ENCODE peak calls at places on chromosomes 1 and 21, in seven cellular contexts. B, F, A, U, W, H and M are unnamed samples. For H3K27me3, the result is how much of the 10 kb centered on the place peaks cover.

GRCh38 chr1:6040444-6040843 is 5.2 kb upstream of the KCNAB2 start:
- DNase-seq in B (no peak), F (no peak), A (no peak), U (peak), W (no peak), H (no peak), M (no peak)

GRCh38 chr1:246198141-246198820 is 308.8 kb downstream of the SMYD3 start:
- DNase-seq in B (no peak), F (no peak), A (no peak), U (no peak), W (no peak), H (no peak), M (no peak)

GRCh38 chr1:218796773-218797172 is 376.9 kb upstream of the LYPLAL1 start:
- DNase-seq in B (no peak), F (no peak), A (no peak), U (no peak), W (no peak), H (no peak), M (no peak)

GRCh38 chr1:209876091-209876800 is 48.5 kb downstream of the UTP25 start:
- DNase-seq in B (no peak), F (no peak), A (no peak), U (no peak), W (no peak), H (no peak), M (no peak)

GRCh38 chr1:65965112-65965511 is 172.4 kb downstream of the PDE4B start:
- DNase-seq in B (no peak), F (no peak), A (no peak), U (no peak), W (no peak), H (no peak), M (no peak)

GRCh38 chr1:232084584-232085223 is 458.1 kb downstream of the DISC1 start:
- DNase-seq in B (no peak), F (peak), A (no peak), U (no peak), W (no peak), H (no peak), M (peak)

GRCh38 chr21:45979651-45980050 is 1.9 kb upstream of the COL6A1 start:
- DNase-seq in B (no peak), F (no peak), A (no peak), U (peak), W (no peak), H (no peak), M (no peak)

GRCh38 chr1:200154069-200154767 is 126.7 kb downstream of the NR5A2 start:
- DNase-seq in B (no peak), F (peak), A (peak), U (no peak), W (no peak), H (no peak), M (peak)

GRCh38 chr1:84996846-84997666 is at the start of gene MCOLN2:
- DNase-seq in B (peak), F (peak), A (no peak), U (peak), W (no peak), H (no peak), M (peak)

GRCh38 chr21:39604951-39605350 is 7.8 kb upstream of the B3GALT5 start:
- DNase-seq in B (no peak), F (no peak), A (no peak), U (no peak), W (no peak), H (no peak), M (no peak)

GRCh38 chr1:221437171-221437570 is 304.7 kb downstream of the DUSP10 start:
- DNase-seq in B (no peak), F (peak), A (no peak), U (no peak), W (no peak), H (no peak), M (no peak)

GRCh38 chr1:24897263-24898151 is 32.6 kb downstream of the RUNX3 start:
- DNase-seq in B (no peak), F (no peak), A (no peak), U (no peak), W (no peak), H (no peak), M (no peak)

GRCh38 chr1:98898901-98899300 is 105.8 kb downstream of the PLPPR5 start:
- DNase-seq in B (no peak), F (no peak), A (no peak), U (no peak), W (no peak), H (no peak), M (no peak)

GRCh38 chr1:6127587-6128163 is 52.4 kb downstream of the CHD5 start:
- DNase-seq in B (peak), F (peak), A (no peak), U (peak), W (no peak), H (peak), M (peak)

GRCh38 chr1:173082913-173083312 is 32.2 kb upstream of the TNFSF18 start:
- DNase-seq in B (no peak), F (no peak), A (no peak), U (no peak), W (no peak), H (no peak), M (no peak)

GRCh38 chr1:68231627-68232303 is 558 bp downstream of the WLS start:
- DNase-seq in B (peak), F (peak), A (no peak), U (no peak), W (peak), H (peak), M (no peak)

GRCh38 chr21:41171210-41171609 is 3.2 kb downstream of the BACE2 start:
- DNase-seq in B (no peak), F (no peak), A (no peak), U (peak), W (no peak), H (no peak), M (peak)

GRCh38 chr1:62012821-62013220 is 181.8 kb upstream of the L1TD1 start:
- DNase-seq in B (no peak), F (no peak), A (no peak), U (no peak), W (no peak), H (peak), M (no peak)

GRCh38 chr1:61343623-61344257 is 261.4 kb downstream of the NFIA start:
- DNase-seq in B (no peak), F (no peak), A (no peak), U (no peak), W (no peak), H (no peak), M (no peak)

GRCh38 chr1:91900538-91900937 is 14.6 kb upstream of the TGFBR3 start:
- DNase-seq in B (peak), F (peak), A (no peak), U (no peak), W (peak), H (no peak), M (peak)

GRCh38 chr1:39694026-39694425 is 2.8 kb upstream of the HPCAL4 start:
- DNase-seq in B (no peak), F (no peak), A (no peak), U (no peak), W (no peak), H (no peak), M (peak)
- H3K27me3 ChIP-seq in B (under half), F (half or more), A (under half), U (half or more), W (half or more), H (half or more), M (under half)

GRCh38 chr1:1438531-1439381 is 3.3 kb downstream of the VWA1 start:
- DNase-seq in B (no peak), F (no peak), A (no peak), U (peak), W (no peak), H (no peak), M (no peak)
- H3K4me3 ChIP-seq in B (no peak), F (no peak), A (no peak), U (no peak), W (no peak), H (peak), M (no peak)

GRCh38 chr1:203126151-203126865 is 1.2 kb upstream of the ADORA1 start:
- DNase-seq in B (no peak), F (peak), A (no peak), U (no peak), W (no peak), H (no peak), M (peak)
- TF ChIP-seq CTCF in B (peak), F (peak), A (peak), U (peak), W (peak), H (no peak), M (peak)

GRCh38 chr1:41380979-41381690 is 19.9 kb downstream of the FOXO6 start:
- DNase-seq in B (no peak), F (no peak), A (no peak), U (no peak), W (no peak), H (no peak), M (no peak)

GRCh38 chr1:41381691-41382530 is 20.7 kb downstream of the FOXO6 start:
- DNase-seq in B (no peak), F (no peak), A (no peak), U (peak), W (no peak), H (no peak), M (peak)

GRCh38 chr1:41384579-41384978 is 23.3 kb downstream of the FOXO6 start:
- DNase-seq in B (no peak), F (no peak), A (no peak), U (no peak), W (no peak), H (no peak), M (no peak)

GRCh38 chr1:41383094-41383852 is 22.0 kb downstream of the FOXO6 start:
- DNase-seq in B (no peak), F (peak), A (no peak), U (no peak), W (no peak), H (no peak), M (peak)

DNA sequence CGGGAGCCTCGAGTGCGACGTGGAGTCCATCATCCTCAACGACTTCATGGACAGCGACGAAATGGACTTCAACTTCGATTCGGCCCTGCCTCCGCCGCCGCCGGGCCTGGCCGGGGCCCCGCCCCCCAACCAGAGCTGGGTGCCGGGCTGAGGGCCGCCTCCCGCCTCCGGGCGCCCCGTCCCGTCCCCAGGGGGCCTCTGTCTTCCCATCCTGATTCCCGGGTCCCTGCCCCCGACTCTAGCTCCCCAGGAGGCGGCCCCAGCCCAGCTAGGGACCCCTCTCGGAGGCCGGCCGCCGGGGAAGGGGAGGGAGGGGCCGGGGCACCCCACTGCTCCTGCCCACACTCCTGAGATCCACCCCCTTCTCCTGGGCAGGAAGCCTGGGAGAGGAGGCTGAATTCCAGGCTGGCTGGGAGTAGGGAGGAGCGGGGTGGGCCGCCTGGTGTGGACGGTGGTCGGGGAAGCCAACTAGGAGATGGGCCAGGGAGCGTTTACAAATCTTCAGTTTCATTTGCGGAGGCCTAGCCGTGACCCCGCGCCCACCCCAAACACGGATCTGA is 21.4 kb downstream of the FOXO6 start:
- DNase-seq in B (no peak), F (no peak), A (no peak), U (no peak), W (no peak), H (peak), M (peak)
- H3K27me3 ChIP-seq in B (under half), F (half or more), A (under half), U (half or more), W (half or more), H (under half), M (under half)

DNA sequence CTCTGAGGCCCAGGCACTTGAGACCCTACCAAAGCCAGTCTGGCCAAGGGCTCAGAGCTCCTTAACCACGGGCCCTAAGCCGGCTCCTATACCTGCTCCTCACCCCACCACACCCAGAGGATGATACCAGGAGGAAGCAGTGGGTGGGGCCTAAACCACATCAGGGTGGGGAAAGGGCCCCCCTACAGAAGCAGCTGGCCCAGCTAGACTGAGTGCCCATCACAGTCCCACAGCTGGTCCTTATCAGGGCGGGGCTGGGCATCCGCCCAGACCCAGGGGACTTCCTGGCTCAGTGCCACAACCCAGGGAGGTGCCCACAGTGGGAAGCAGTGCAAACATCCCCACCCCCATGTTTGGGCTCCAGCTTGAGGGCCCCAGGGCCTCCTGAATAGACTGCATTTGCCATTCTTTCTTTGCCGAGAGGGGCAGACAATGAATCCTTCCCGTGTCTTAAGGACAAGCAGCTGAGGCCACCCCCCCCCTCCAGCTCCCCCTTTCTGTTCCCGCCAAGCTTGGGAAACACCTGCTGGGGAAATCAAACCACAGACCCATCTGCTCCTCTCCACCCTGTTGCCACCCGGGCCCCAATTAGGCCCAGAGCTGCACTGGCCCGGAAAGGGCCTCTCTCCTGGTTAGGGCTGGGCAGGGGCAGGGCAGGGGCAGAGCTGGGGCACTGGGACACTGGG is 6.2 kb downstream of the E2F2 start:
- DNase-seq in B (no peak), F (no peak), A (no peak), U (no peak), W (no peak), H (no peak), M (no peak)
- H3K4me3 ChIP-seq in B (no peak), F (no peak), A (peak), U (no peak), W (no peak), H (no peak), M (no peak)

DNA sequence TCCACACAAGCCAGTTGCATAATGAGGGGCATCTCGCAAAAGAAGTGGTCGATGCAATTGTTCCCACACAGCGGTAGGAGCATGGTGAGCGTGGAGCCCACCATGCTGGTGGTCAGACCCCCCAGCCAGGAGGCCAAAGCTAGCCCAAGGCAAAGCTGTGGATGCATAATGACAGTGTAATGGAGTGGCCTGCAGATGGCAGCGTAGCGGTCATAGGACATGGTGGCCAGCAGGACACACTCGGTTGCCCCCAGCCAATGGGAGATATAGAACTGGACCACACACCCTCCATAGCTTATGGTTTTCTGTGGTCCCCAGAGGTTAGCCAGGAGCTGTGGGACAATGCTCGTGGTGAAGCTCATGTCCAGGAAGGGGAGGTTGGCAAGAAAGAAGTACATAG is 4.3 kb downstream of the OR2C3 start:
- DNase-seq in B (no peak), F (no peak), A (no peak), U (no peak), W (no peak), H (no peak), M (no peak)
- TF ChIP-seq CTCF in B (no peak), F (no peak), A (no peak), U (no peak), W (no peak), H (no peak), M (no peak)

DNA sequence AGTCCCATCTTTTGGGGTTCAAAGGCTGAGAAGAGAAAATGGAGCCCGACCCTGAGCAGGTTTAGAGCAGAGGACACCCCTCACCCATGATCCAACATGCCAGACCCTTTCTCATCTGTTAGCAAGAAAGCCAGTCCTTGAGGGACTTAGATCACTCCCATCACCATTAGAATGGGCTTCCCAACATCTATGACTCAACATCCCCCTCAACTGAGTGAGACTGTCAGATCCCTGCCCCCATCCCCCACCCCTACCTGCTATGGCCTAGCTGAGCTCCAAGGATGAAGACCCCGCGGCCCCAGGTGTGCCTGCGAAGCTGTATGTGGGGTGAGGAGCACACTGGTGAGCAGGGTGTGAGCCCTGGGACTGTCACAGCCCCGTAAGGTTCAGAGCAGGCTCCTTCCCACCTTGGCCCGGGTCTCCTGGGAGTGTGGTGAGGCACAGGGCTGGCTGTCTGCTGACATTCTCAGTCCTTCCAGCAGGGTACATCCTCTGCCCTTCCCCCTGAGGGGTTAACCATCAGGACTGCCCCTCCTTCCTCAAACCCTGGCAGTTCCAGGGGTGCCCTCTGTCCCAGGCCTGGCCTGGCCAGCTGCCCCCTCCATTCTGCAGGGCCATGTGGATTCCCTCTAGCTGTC is 21.4 kb upstream of the BLACAT1 start:
- DNase-seq in B (no peak), F (no peak), A (no peak), U (no peak), W (no peak), H (no peak), M (no peak)
- H3K27me3 ChIP-seq in B (under half), F (under half), A (under half), U (half or more), W (under half), H (half or more), M (under half)

DNA sequence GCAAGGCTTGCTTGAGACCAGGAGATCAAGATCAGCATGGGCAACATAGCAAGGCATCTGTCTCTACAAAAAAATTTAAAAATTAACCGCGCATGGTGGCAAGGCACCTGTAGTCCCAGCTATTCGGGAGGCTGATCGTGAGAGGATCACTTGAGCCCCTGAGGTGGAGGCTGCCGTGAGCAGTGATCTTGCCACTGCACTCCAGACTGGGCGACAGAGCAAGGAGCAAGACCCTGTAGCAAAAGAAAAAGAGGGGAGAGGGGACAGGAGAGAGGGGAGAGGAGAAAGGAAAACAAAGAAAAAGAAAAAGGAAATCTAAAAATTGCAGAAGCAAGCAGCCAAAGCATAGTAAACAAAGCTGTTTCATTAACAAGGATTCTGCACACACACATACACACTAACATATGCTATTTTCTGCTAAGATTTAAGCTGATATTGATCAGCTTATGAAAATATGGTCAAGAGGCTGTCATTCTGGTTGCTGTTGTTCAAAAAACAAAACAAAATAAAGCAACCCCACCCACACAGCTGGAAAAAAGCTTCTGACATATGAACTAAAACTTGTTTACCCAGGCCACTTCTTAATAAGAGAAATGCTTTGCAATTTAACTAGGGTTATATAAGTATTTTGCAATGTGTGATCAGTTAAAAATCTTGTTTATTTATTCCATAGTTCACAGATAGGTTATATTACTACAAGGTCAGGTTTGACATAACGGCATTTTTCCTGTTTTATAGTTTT is 1.8 kb downstream of the ARNT start:
- DNase-seq in B (no peak), F (no peak), A (no peak), U (no peak), W (no peak), H (no peak), M (no peak)
- H3K4me3 ChIP-seq in B (peak), F (peak), A (peak), U (peak), W (peak), H (peak), M (no peak)

GRCh38 chr1:13543927-13544556 is 30.2 kb upstream of the LRRC38 start:
- DNase-seq in B (peak), F (no peak), A (no peak), U (no peak), W (no peak), H (no peak), M (peak)
- TF ChIP-seq CTCF in B (peak), F (no peak), A (peak), U (peak), W (no peak), H (peak), M (peak)